ENCODE peak calls at places on chromosome 22, in four cellular contexts. C, U, J and B are unnamed samples. For H4K20me1, the result is how much of the 10 kb centered on the place peaks cover.

GRCh38 chr22:41096841-41097240 is 4.4 kb downstream of the EP300 start:
- DNase-seq in U (no peak), C (no peak), J (no peak), B (no peak)

GRCh38 chr22:50683994-50684371 is 11.4 kb downstream of the SHANK3 start:
- DNase-seq in U (no peak), J (no peak), C (no peak), B (no peak)

GRCh38 chr22:33952776-33953175 is 32.5 kb upstream of the LARGE1 start:
- DNase-seq in C (no peak), U (no peak), J (no peak), B (no peak)

GRCh38 chr22:38446018-38446601 is 8.9 kb downstream of the KCNJ4 start:
- DNase-seq in U (no peak), J (no peak), C (no peak), B (no peak)

GRCh38 chr22:26894766-26895485 is 237.5 kb downstream of the MIAT start:
- DNase-seq in C (peak), U (peak), J (no peak), B (no peak)

GRCh38 chr22:28560005-28560742 is 119.5 kb downstream of the TTC28 start:
- DNase-seq in U (no peak), J (peak), C (no peak), B (no peak)

GRCh38 chr22:50577697-50577986 is 585 bp downstream of the CPT1B start:
- DNase-seq in J (no peak), C (no peak), U (no peak), B (no peak)

GRCh38 chr22:49513358-49513851 is 314.3 kb downstream of the BRD1 start:
- DNase-seq in U (no peak), C (no peak), J (peak), B (no peak)

GRCh38 chr22:21796863-21797262 is 61.3 kb upstream of the YPEL1 start:
- DNase-seq in U (no peak), J (peak), C (no peak), B (no peak)

GRCh38 chr22:43745783-43746356 is 66.2 kb downstream of the EFCAB6 start:
- DNase-seq in U (no peak), J (no peak), C (no peak), B (no peak)

GRCh38 chr22:21443057-21443734 is 24.0 kb upstream of the TMEM191C start:
- DNase-seq in U (no peak), C (no peak), J (no peak), B (peak)

GRCh38 chr22:19593991-19594569 is 69.9 kb upstream of the CLDN5 start:
- DNase-seq in U (no peak), J (peak), C (no peak), B (no peak)

GRCh38 chr22:46079093-46079860 is 71.0 kb upstream of the PPARA start:
- DNase-seq in C (no peak), J (no peak), U (no peak), B (no peak)
- H4K20me1 ChIP-seq in C (under half), J (under half), U (under half), B (under half)

GRCh38 chr22:31789803-31790202 is 36.0 kb downstream of the DEPDC5 start:
- DNase-seq in C (no peak), J (no peak), U (no peak), B (no peak)

GRCh38 chr22:31790240-31790639 is 36.4 kb downstream of the DEPDC5 start:
- DNase-seq in U (no peak), C (no peak), J (no peak), B (no peak)
- TF ChIP-seq FOSL1 in U (no peak), C (no peak), J (no peak), B (no peak)

GRCh38 chr22:42231929-42232328 is 38.5 kb downstream of the TCF20 start:
- DNase-seq in U (no peak), J (no peak), C (no peak), B (no peak)

GRCh38 chr22:42233879-42234278 is 36.6 kb downstream of the TCF20 start:
- DNase-seq in U (no peak), J (no peak), C (no peak), B (no peak)

GRCh38 chr22:42227435-42227834 is 43.0 kb downstream of the TCF20 start:
- DNase-seq in U (no peak), J (no peak), C (no peak), B (no peak)

GRCh38 chr22:42229455-42230149 is 40.9 kb downstream of the TCF20 start:
- DNase-seq in U (no peak), J (no peak), C (no peak), B (no peak)

GRCh38 chr22:42228480-42228879 is 42.0 kb downstream of the TCF20 start:
- DNase-seq in C (no peak), J (no peak), U (no peak), B (no peak)
- H4K20me1 ChIP-seq in C (under half), J (under half), U (under half), B (under half)

DNA sequence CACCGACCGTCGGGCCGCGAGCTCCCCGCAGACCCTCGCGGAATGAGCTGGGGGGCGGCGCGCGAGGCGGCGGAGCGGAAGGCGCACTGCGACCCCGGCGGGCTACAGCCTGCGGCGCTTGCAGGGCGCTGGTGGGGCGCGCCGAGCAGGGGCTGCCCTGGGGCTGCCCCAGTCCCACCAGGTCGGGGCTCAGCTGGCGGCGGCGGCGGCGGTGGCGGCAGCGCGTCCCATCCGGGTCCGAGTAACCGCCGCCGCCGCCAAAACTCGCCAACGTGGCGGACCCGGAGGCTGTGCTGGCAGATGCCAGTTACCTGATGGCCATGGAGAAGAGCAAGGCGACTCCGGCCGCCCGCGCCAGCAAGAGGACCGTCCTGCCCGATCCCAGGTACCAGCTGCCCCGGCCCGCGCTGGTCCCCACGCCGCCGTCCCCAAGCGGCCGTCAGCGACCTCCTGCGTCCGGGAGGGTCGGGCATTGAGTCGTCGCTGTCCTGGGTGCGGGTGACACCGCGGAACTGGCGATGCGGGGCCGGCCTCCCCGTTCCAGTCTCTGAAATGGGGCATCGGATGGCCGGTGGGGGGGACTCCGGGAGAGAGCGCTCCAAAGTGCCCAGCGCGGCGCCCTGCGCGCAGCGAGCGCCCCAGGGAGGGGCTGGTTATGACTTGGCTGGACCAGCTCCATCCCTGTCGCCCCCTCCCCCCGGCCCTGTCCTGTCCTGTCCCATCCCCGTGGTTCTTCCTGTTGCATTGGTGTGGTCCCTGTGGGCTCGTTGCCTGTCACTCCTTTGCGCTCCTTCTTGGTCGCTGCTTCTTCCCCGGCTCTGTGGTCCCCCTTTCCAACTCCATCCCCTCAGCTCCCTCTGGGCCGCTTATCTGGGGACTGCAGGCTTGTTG is 63.5 kb downstream of the CRYBB2 start:
- DNase-seq in C (no peak), U (no peak), J (no peak), B (peak)
- TF ChIP-seq FOSL1 in C (no peak), U (no peak), J (no peak), B (no peak)

GRCh38 chr22:46351131-46351735 is 15.7 kb downstream of the TRMU start:
- DNase-seq in J (no peak), C (no peak), U (no peak), B (no peak)
- H4K20me1 ChIP-seq in J (under half), C (under half), U (under half), B (under half)

GRCh38 chr22:30423296-30423958 is 2.1 kb upstream of the MTFP1 start:
- DNase-seq in U (no peak), J (peak), C (no peak), B (no peak)
- TF ChIP-seq FOSL1 in U (no peak), J (no peak), C (peak), B (no peak)